ENCODE peak calls at places on chromosome 3, in five cellular contexts. V is right atrium auricular region, N is ovary, P is endothelial cell of umbilical vein, T is heart right ventricle. X is an unnamed sample.

GRCh38 chr3:65888980-65889706 is 149.6 kb downstream of the MAGI1 start:
- DNase-seq in N (no peak), V (no peak), P (peak), T (peak), X (no peak)

GRCh38 chr3:64454179-64454578 is 228.9 kb upstream of the PRICKLE2 start:
- DNase-seq in N (no peak), P (no peak), T (no peak), V (no peak), X (no peak)

GRCh38 chr3:73461582-73461981 is 163.2 kb downstream of the PDZRN3 start:
- DNase-seq in P (no peak), N (no peak), V (no peak), T (peak), X (no peak)

GRCh38 chr3:54433846-54434245 is 311.5 kb downstream of the CACNA2D3 start:
- DNase-seq in V (no peak), P (no peak), N (no peak), T (no peak), X (no peak)

GRCh38 chr3:153350420-153350819 is 188.4 kb downstream of the RAP2B start:
- DNase-seq in N (no peak), T (no peak), P (no peak), V (no peak), X (no peak)

GRCh38 chr3:190862209-190863118 is at the start of gene GMNC:
- DNase-seq in T (peak), V (peak), P (peak), N (peak), X (peak)

GRCh38 chr3:77342688-77343087 is 302.8 kb downstream of the ROBO2 start:
- DNase-seq in P (no peak), V (no peak), T (no peak), N (no peak), X (no peak)

GRCh38 chr3:31534036-31534435 is 1.3 kb downstream of the STT3B start:
- DNase-seq in V (no peak), P (no peak), N (no peak), T (no peak), X (no peak)

GRCh38 chr3:13501958-13502790 is 22.1 kb downstream of the HDAC11 start:
- DNase-seq in V (no peak), T (no peak), N (no peak), P (no peak), X (no peak)

GRCh38 chr3:186930143-186930638 is at the start of gene ST6GAL1:
- DNase-seq in P (peak), V (peak), N (peak), T (peak), X (no peak)

GRCh38 chr3:119148493-119149180 is 2.7 kb downstream of the TEX55 start:
- DNase-seq in T (no peak), N (no peak), P (no peak), V (no peak), X (no peak)

GRCh38 chr3:31391150-31391549 is 141.6 kb upstream of the STT3B start:
- DNase-seq in V (no peak), P (no peak), N (no peak), T (no peak), X (no peak)

GRCh38 chr3:162141232-162141631 is 644.6 kb downstream of the OTOL1 start:
- DNase-seq in V (no peak), N (no peak), T (no peak), P (no peak), X (no peak)

GRCh38 chr3:128823638-128824037 is 55.8 kb upstream of the ACAD9 start:
- DNase-seq in P (no peak), N (no peak), V (no peak), T (no peak), X (no peak)

GRCh38 chr3:5583920-5584319 is 396.4 kb downstream of the EDEM1 start:
- DNase-seq in P (no peak), V (no peak), T (no peak), N (no peak), X (no peak)

GRCh38 chr3:10277115-10277625 is 15.6 kb downstream of the GHRL start:
- DNase-seq in N (no peak), T (no peak), P (no peak), V (no peak), X (no peak)

GRCh38 chr3:12178091-12178820 is 19.5 kb upstream of the TIMP4 start:
- DNase-seq in V (peak), N (no peak), T (peak), P (peak), X (no peak)

GRCh38 chr3:171860830-171861535 is 17.8 kb downstream of the TMEM212 start:
- DNase-seq in V (no peak), T (peak), N (no peak), P (peak), X (no peak)

GRCh38 chr3:34882764-34883163 is 756.6 kb upstream of the ARPP21 start:
- DNase-seq in T (no peak), N (no peak), V (no peak), P (no peak), X (no peak)

GRCh38 chr3:20528180-20528579 is 342.2 kb upstream of the SGO1 start:
- DNase-seq in P (no peak), N (no peak), V (no peak), T (no peak), X (no peak)

GRCh38 chr3:73080201-73080966 is 18.9 kb downstream of the EBLN2 start:
- DNase-seq in T (no peak), V (no peak), P (no peak), N (no peak), X (no peak)

GRCh38 chr3:161508852-161509477 is 12.4 kb downstream of the OTOL1 start:
- DNase-seq in T (no peak), P (peak), V (no peak), N (no peak), X (no peak)

GRCh38 chr3:177832862-177833261 is 635.6 kb upstream of the TBL1XR1 start:
- DNase-seq in N (no peak), P (no peak), V (no peak), T (no peak), X (no peak)

GRCh38 chr3:25663324-25664065 is 1.2 kb downstream of the TOP2B start:
- DNase-seq in V (no peak), N (no peak), P (peak), T (no peak), X (no peak)

GRCh38 chr3:136120373-136121348 is 75.5 kb downstream of the MSL2 start:
- DNase-seq in T (no peak), N (no peak), P (no peak), V (no peak), X (no peak)

GRCh38 chr3:122758877-122759670 is 34.6 kb downstream of the HSPBAP1 start:
- DNase-seq in T (no peak), N (no peak), V (no peak), P (peak), X (no peak)

GRCh38 chr3:4413467-4413866 is 53.6 kb downstream of the SUMF1 start:
- DNase-seq in V (no peak), N (no peak), T (no peak), P (no peak), X (no peak)

GRCh38 chr3:127792664-127793292 is 29.5 kb downstream of the MGLL start:
- DNase-seq in N (peak), T (peak), P (peak), V (peak), X (peak)

GRCh38 chr3:36701249-36701572 is 63.1 kb downstream of the DCLK3 start:
- DNase-seq in P (no peak), T (no peak), N (no peak), V (no peak), X (no peak)
- TF ChIP-seq CTCF in P (no peak), T (no peak), N (no peak), V (no peak), X (no peak)

DNA sequence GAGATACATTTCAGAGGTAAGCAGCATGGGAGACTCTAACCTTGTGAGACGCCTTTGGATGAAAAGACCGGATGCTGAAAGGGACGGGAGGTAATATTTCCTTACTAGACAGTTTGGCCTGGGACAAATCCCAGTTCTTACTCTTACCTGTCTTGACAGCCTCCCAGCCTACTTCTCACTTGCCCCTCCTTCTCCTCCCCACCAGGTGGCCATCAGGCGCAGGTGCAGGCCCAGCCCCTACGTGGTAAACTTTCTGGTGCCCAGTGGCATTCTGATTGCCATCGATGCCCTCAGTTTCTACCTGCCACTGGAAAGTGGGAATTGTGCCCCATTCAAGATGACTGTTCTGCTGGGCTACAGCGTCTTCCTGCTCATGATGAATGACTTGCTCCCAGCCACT is 6.3 kb downstream of the HTR3D start:
- DNase-seq in V (no peak), N (no peak), P (no peak), T (no peak), X (no peak)
- TF ChIP-seq CTCF in V (no peak), N (no peak), P (no peak), T (no peak), X (no peak)

DNA sequence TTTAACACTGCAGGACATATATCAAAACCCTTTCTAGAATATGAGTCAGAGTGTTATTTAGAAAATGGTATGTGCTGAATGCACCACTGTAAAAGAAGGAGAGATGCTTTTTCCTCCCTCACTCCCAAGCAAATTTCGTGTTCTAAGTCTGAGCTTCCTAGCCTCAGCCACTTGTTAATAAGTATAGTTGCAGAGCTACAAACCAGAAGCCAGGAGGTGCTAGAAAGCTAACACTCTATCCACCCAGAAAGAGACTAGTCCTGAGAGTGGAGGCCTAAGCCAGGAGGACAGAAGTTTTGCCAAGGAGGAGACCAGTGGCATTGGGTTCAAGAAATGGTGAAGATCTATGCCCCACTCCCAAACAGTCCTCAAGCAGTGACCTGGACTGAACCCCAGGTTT is 40.5 kb upstream of the GYG1 start:
- DNase-seq in V (no peak), T (no peak), N (no peak), P (no peak), X (no peak)
- TF ChIP-seq CTCF in V (no peak), T (no peak), N (no peak), P (no peak), X (no peak)

GRCh38 chr3:69385723-69386483 is at the start of gene FRMD4B:
- DNase-seq in T (peak), V (peak), P (peak), N (peak), X (peak)
- TF ChIP-seq CTCF in T (peak), V (no peak), P (peak), N (no peak), X (peak)

DNA sequence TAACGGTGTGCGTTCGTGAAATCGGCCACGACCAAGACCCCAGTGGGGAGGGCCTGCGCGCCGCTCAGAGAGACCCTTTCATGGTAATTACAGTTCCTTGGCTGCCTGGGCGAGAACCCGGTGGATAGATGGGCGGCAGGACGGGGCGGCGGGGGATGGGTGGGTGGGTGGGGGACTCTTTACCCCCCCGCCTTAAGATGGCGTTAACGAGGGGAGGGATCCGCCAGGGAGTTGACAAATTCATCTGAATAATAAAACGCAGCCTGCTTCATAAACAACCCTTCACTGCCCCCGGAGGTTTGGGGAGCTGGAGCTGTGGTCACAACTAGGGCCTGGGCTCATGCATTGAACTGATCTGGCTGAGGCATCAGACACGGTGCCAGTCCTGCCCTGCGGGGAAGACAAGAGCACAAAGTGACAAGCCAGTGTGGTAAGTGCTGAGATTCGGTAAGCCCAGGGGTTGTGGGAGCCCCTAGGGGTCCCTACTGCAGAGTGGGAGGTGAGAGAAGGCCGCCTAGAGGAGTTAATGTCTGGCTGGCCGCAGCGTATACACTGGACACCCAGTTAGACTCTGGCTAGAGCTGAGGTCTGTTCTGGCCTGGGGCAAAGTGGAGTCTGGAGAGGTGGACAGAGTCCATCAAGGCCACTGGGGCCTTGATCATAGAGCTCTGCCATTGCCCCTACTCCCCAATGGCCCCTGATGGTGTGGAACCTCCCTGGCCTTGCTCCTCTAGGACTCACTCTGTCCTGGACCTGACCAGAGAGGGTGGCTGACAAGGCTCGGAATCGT is 766 bp downstream of the MRAS start:
- DNase-seq in N (peak), T (no peak), P (peak), V (no peak), X (no peak)
- TF ChIP-seq CTCF in N (no peak), T (no peak), P (no peak), V (no peak), X (no peak)

GRCh38 chr3:56573501-56573900 is 16.5 kb downstream of the CCDC66 start:
- DNase-seq in P (no peak), N (no peak), V (no peak), T (no peak), X (no peak)
- TF ChIP-seq CTCF in P (no peak), N (no peak), V (no peak), T (no peak), X (no peak)

DNA sequence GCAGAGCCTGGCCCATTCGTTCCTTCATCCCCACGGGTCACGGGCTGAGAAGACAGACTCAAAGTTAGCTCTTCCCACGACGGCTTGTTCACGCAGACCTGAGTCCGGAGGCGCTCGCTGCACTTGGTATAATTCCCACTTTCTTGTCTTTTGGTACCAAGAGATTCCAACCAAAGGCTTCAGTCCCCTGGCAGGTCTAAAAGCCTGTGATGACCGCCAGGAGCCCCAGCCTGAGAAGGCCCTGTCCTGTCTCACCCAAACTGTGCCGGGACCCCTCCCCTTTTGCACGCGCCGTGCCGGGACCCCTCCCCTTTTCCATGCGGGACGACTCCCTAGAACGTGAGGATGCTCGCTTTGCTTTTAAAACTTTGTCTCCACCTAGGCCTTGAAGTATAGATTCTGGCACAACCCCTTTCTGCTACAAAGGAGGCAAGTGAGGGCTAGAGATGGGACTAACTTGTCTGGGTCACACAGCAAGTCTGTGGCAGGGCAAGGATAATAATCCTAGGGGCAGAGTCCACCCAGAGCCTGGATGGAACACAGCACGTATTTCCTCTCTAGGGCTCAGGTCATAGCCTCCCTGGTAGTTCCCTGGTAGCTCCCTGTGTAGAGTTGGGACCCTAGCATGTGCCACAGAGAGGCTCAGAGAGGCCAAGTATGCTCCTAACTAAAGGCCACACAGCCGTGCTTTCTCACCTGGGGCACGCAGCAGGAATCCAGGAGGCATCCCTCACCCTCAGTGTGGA is 211.3 kb downstream of the XXYLT1 start:
- DNase-seq in P (no peak), T (no peak), V (no peak), N (no peak), X (no peak)
- TF ChIP-seq CTCF in P (no peak), T (no peak), V (no peak), N (no peak), X (no peak)

X was measured in dorsolateral prefrontal cortex.